ENCODE peak calls at places on chromosomes 3 and 15, in ten cellular contexts. Z is neural progenitor cell, P is mesothelial cell of epicardium, G is foreskin fibroblast, D is left ventricle myocardium inferior, M is lung, O is progenitor cell of endocrine pancreas, N is adrenal gland, J is ovary, Y is NB4. K is an unnamed sample.

GRCh38 chr3:99974989-99975388 is 139.3 kb downstream of the FILIP1L start:
- DNase-seq in Z (no peak), P (no peak), G (no peak), D (no peak), M (no peak), O (no peak), N (no peak), J (no peak), Y (no peak), K (no peak)

GRCh38 chr3:61438253-61439115 is 122.9 kb upstream of the PTPRG start:
- DNase-seq in Z (no peak), P (no peak), G (no peak), D (no peak), M (no peak), O (no peak), N (no peak), J (no peak), Y (no peak), K (no peak)

GRCh38 chr3:168154101-168154500 is 58.4 kb upstream of the GOLIM4 start:
- DNase-seq in Z (no peak), P (no peak), G (no peak), D (no peak), M (no peak), O (no peak), N (no peak), J (no peak), Y (no peak), K (no peak)

GRCh38 chr15:78616506-78616905 is 4.3 kb downstream of the CHRNA3 start:
- DNase-seq in Z (no peak), P (no peak), G (no peak), D (no peak), M (no peak), O (peak), N (no peak), J (no peak), Y (no peak), K (no peak)

GRCh38 chr3:156216852-156217251 is 96.5 kb downstream of the KCNAB1 start:
- DNase-seq in Z (no peak), P (no peak), G (no peak), D (no peak), M (no peak), O (no peak), N (no peak), J (no peak), Y (no peak), K (no peak)

GRCh38 chr15:35308802-35309201 is 223.7 kb upstream of the NANOGP8 start:
- DNase-seq in Z (no peak), P (no peak), G (peak), D (peak), M (no peak), O (no peak), N (peak), J (no peak), Y (no peak), K (no peak)

GRCh38 chr3:32195995-32196540 is 42.4 kb upstream of the CMTM8 start:
- DNase-seq in Z (no peak), P (no peak), G (no peak), D (no peak), M (no peak), O (no peak), N (no peak), J (no peak), Y (no peak), K (no peak)

GRCh38 chr3:42670670-42671069 is 14.7 kb upstream of the KLHL40 start:
- DNase-seq in Z (no peak), P (no peak), G (no peak), D (no peak), M (no peak), O (no peak), N (no peak), J (no peak), Y (no peak), K (no peak)

GRCh38 chr3:110069641-110070538 is 732.5 kb upstream of the DPPA4 start:
- DNase-seq in Z (no peak), P (no peak), G (peak), D (no peak), M (no peak), O (no peak), N (peak), J (no peak), Y (no peak), K (no peak)

GRCh38 chr3:48558446-48559134 is 2.0 kb upstream of the PFKFB4 start:
- DNase-seq in Z (no peak), P (no peak), G (no peak), D (peak), M (peak), O (no peak), N (peak), J (no peak), Y (peak), K (no peak)

GRCh38 chr15:84826369-84826823 is 9.2 kb downstream of the ALPK3 start:
- DNase-seq in Z (peak), P (no peak), G (no peak), D (no peak), M (no peak), O (no peak), N (no peak), J (no peak), Y (peak), K (no peak)

GRCh38 chr3:104846270-104846669 is 520.4 kb upstream of the ALCAM start:
- DNase-seq in Z (no peak), P (no peak), G (peak), D (no peak), M (no peak), O (no peak), N (no peak), J (no peak), Y (no peak), K (no peak)

GRCh38 chr3:171374661-171375285 is 85.4 kb downstream of the TNIK start:
- DNase-seq in Z (no peak), P (no peak), G (peak), D (no peak), M (no peak), O (no peak), N (peak), J (no peak), Y (peak), K (no peak)

GRCh38 chr15:78064544-78064943 is 13.0 kb downstream of the TBC1D2B start:
- DNase-seq in Z (no peak), P (no peak), G (peak), D (no peak), M (no peak), O (no peak), N (no peak), J (no peak), Y (no peak), K (no peak)

GRCh38 chr3:192817053-192817452 is 89.7 kb upstream of the FGF12 start:
- DNase-seq in Z (no peak), P (no peak), G (peak), D (no peak), M (no peak), O (no peak), N (peak), J (no peak), Y (no peak), K (peak)

GRCh38 chr3:124885466-124886167 is 1.5 kb downstream of the ITGB5 start:
- DNase-seq in Z (peak), P (no peak), G (peak), D (no peak), M (no peak), O (no peak), N (no peak), J (no peak), Y (no peak), K (no peak)

GRCh38 chr15:99845009-99845408 is 111.8 kb upstream of the LYSMD4 start:
- DNase-seq in Z (no peak), P (no peak), G (no peak), D (no peak), M (no peak), O (no peak), N (no peak), J (no peak), Y (no peak), K (no peak)

GRCh38 chr3:37949866-37950265 is 40.7 kb upstream of the VILL start:
- DNase-seq in Z (peak), P (no peak), G (no peak), D (no peak), M (no peak), O (no peak), N (no peak), J (no peak), Y (no peak), K (no peak)

GRCh38 chr3:120404876-120405275 is 45.9 kb downstream of the FSTL1 start:
- DNase-seq in Z (no peak), P (no peak), G (peak), D (no peak), M (no peak), O (no peak), N (no peak), J (no peak), Y (no peak), K (no peak)

GRCh38 chr3:129330413-129330812 is 51.7 kb downstream of the HMCES start:
- DNase-seq in Z (no peak), P (no peak), G (no peak), D (no peak), M (no peak), O (no peak), N (no peak), J (no peak), Y (no peak), K (no peak)

GRCh38 chr3:49134471-49135265 is 1.8 kb upstream of the LAMB2 start:
- DNase-seq in Z (no peak), P (no peak), G (no peak), D (no peak), M (no peak), O (no peak), N (peak), J (no peak), Y (no peak), K (no peak)

GRCh38 chr15:64599716-64600115 is 139.3 kb downstream of the ZNF609 start:
- DNase-seq in Z (no peak), P (no peak), G (peak), D (no peak), M (no peak), O (no peak), N (no peak), J (no peak), Y (no peak), K (no peak)

GRCh38 chr3:131795382-131796085 is 239.3 kb downstream of the CPNE4 start:
- DNase-seq in Z (no peak), P (no peak), G (peak), D (no peak), M (peak), O (no peak), N (peak), J (no peak), Y (peak), K (peak)

GRCh38 chr3:128559486-128560225 is 66.7 kb upstream of the GATA2 start:
- DNase-seq in Z (no peak), P (no peak), G (no peak), D (no peak), M (no peak), O (no peak), N (no peak), J (no peak), Y (no peak), K (no peak)

GRCh38 chr3:130963878-130964277 is 62.7 kb downstream of the ASTE1 start:
- DNase-seq in Z (peak), P (no peak), G (peak), D (no peak), M (no peak), O (no peak), N (no peak), J (no peak), Y (peak), K (no peak)

GRCh38 chr15:97545799-97546198 is 414.7 kb upstream of the ARRDC4 start:
- DNase-seq in Z (no peak), P (no peak), G (no peak), D (no peak), M (no peak), O (no peak), N (no peak), J (no peak), Y (peak), K (no peak)

GRCh38 chr15:68054658-68055223 is 626 bp downstream of the PIAS1 start:
- DNase-seq in Z (peak), P (peak), G (peak), D (peak), M (peak), O (peak), N (peak), J (peak), Y (peak), K (peak)

GRCh38 chr3:140186421-140186920 is 251.5 kb downstream of the CLSTN2 start:
- DNase-seq in Z (no peak), P (no peak), G (peak), D (no peak), M (no peak), O (no peak), N (peak), J (no peak), Y (no peak), K (no peak)

GRCh38 chr15:31251165-31251564 is 75.5 kb upstream of the KLF13 start:
- DNase-seq in Z (no peak), P (no peak), G (no peak), D (no peak), M (no peak), O (no peak), N (no peak), J (no peak), Y (no peak), K (no peak)

GRCh38 chr15:80106051-80106450 is 46.6 kb downstream of the ZFAND6 start:
- DNase-seq in Z (no peak), P (no peak), G (peak), D (no peak), M (no peak), O (no peak), N (peak), J (no peak), Y (no peak), K (no peak)

GRCh38 chr3:143484851-143485512 is 363.3 kb downstream of the SLC9A9 start:
- DNase-seq in Z (no peak), P (no peak), G (peak), D (no peak), M (no peak), O (no peak), N (no peak), J (no peak), Y (no peak), K (no peak)

GRCh38 chr3:190384241-190384863 is 3.6 kb upstream of the CLDN16 start:
- DNase-seq in Z (peak), P (no peak), G (peak), D (no peak), M (peak), O (no peak), N (peak), J (no peak), Y (peak), K (peak)
- TF ChIP-seq CTCF in Z (peak), P (no peak), G (peak), D (peak), M (peak), O (peak), N (peak), J (peak), Y (no peak), K (peak)

GRCh38 chr3:46913644-46914043 is 36.1 kb downstream of the PTH1R start:
- DNase-seq in Z (no peak), P (no peak), G (no peak), D (peak), M (no peak), O (no peak), N (peak), J (peak), Y (no peak), K (no peak)
- TF ChIP-seq CTCF in Z (no peak), P (no peak), G (no peak), D (no peak), M (no peak), O (no peak), N (no peak), J (no peak), Y (no peak), K (no peak)

GRCh38 chr15:34114739-34115138 is 12.9 kb downstream of the PGBD4 start:
- DNase-seq in Z (no peak), P (no peak), G (no peak), D (no peak), M (no peak), O (no peak), N (no peak), J (no peak), Y (no peak), K (no peak)

GRCh38 chr15:34122771-34123183 is 20.9 kb downstream of the PGBD4 start:
- DNase-seq in Z (no peak), P (no peak), G (peak), D (no peak), M (no peak), O (no peak), N (no peak), J (no peak), Y (no peak), K (no peak)

GRCh38 chr15:34114215-34114614 is 12.3 kb downstream of the PGBD4 start:
- DNase-seq in Z (no peak), P (no peak), G (no peak), D (no peak), M (no peak), O (no peak), N (no peak), J (no peak), Y (no peak), K (no peak)

GRCh38 chr15:34116620-34117019 is 14.7 kb downstream of the PGBD4 start:
- DNase-seq in Z (no peak), P (no peak), G (no peak), D (no peak), M (no peak), O (no peak), N (no peak), J (no peak), Y (no peak), K (no peak)

DNA sequence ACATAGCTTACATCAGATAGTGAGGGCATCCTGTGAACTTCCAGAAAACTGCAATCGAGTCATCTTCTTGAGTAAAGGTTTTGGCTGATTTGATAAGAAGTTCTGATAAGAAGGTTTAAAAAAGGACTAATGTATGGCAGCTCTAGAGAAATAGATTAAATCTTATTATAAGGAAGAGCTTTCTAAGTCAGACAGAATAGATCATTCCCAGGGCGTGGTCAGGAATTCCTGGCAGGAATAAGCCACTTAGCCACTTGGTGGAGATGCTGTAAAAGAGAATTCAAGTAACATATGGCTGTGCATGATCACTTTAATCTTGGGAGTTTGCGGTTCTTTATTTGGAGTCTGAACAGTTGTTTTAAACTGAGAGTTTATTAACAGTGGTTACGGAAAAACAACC is 17.4 kb downstream of the PGBD4 start:
- DNase-seq in Z (no peak), P (no peak), G (peak), D (no peak), M (no peak), O (no peak), N (no peak), J (no peak), Y (no peak), K (no peak)
- TF ChIP-seq CTCF in Z (no peak), P (no peak), G (no peak), D (no peak), M (no peak), O (no peak), N (no peak), J (no peak), Y (no peak), K (no peak)

GRCh38 chr3:62467936-62468722 is 94.8 kb upstream of the FEZF2 start:
- DNase-seq in Z (no peak), P (no peak), G (no peak), D (no peak), M (no peak), O (no peak), N (no peak), J (no peak), Y (no peak), K (no peak)

GRCh38 chr3:62462097-62462789 is 88.9 kb upstream of the FEZF2 start:
- DNase-seq in Z (no peak), P (no peak), G (no peak), D (no peak), M (no peak), O (no peak), N (no peak), J (no peak), Y (no peak), K (no peak)

DNA sequence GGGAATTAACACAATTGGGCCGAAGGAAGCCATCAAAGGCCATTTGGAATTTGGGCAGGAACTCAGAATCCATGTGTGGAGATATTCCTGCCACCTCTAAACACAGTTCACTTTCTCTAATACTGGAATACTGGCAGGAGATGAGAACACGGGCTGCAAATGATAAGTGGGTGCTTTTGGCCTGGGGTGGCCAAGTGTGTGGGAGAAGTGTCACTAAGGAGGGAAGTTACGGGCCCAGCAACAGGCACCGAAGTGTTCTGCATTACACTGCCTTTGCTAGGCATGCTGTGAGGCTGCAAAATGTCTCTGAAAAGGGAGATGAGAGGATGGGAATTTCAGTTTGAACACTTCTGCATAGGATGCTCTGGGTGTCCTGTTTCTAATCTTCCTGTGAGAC is 89.4 kb upstream of the FEZF2 start:
- DNase-seq in Z (no peak), P (no peak), G (no peak), D (no peak), M (no peak), O (no peak), N (no peak), J (no peak), Y (no peak), K (no peak)
- TF ChIP-seq CTCF in Z (no peak), P (no peak), G (no peak), D (no peak), M (no peak), O (no peak), N (no peak), J (no peak), Y (no peak), K (no peak)

GRCh38 chr3:84772841-84773240 is 185.9 kb upstream of the CADM2 start:
- DNase-seq in Z (no peak), P (no peak), G (no peak), D (no peak), M (no peak), O (no peak), N (no peak), J (no peak), Y (no peak), K (no peak)
- TF ChIP-seq CTCF in Z (peak), P (no peak), G (no peak), D (peak), M (no peak), O (no peak), N (peak), J (no peak), Y (no peak), K (peak)

DNA sequence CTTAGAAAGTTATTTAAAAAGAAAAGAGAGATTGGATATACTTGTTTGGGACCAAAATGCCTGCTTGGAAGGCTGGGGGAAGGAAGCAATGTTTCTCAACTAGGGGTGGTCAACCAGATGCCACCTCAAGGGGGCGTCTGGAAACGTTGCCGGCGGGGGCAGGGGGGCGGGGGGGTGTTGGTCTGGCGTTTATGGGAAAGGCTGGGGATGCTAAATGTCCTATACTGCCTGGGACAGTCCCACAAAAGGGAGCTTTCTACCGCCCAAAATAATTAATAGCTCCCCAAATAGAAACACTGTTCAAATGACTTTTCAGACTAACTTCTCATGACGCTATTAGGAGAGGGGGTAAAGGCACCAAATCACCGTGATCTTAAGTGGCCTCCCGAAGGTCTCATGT is 2.2 kb downstream of the POLG start:
- DNase-seq in Z (peak), P (no peak), G (peak), D (no peak), M (no peak), O (no peak), N (no peak), J (no peak), Y (peak), K (no peak)
- TF ChIP-seq CTCF in Z (peak), P (no peak), G (peak), D (peak), M (no peak), O (peak), N (no peak), J (no peak), Y (peak), K (peak)

DNA sequence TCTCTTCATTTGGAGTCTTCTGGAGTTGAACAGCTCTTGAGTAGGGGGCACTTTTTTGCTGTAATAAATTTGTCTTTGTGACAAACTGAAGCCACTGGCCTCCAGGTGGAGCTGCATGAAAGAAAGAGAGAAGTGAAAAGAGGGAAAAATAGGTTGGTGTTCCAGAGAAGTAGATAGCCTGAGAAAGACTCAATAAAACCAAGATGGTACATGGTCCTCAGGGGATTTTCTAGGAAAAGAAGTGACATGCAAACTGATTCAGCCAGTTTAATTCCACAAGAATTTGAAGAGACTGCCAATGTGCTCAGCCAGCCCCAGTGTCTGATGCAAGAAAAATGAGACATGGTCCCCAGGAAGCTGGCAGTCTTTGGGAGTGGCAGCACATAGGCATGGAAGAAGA is 152.7 kb downstream of the CD47 start:
- DNase-seq in Z (peak), P (no peak), G (peak), D (no peak), M (no peak), O (no peak), N (peak), J (no peak), Y (peak), K (no peak)
- TF ChIP-seq CTCF in Z (peak), P (no peak), G (peak), D (peak), M (peak), O (peak), N (peak), J (no peak), Y (peak), K (peak)